ENCODE peak calls at places on chromosome 20, in six cellular contexts. Y is keratinocyte, C is astrocyte, U is lower lobe of right lung, M is fibroblast of lung, H is psoas muscle. B is an unnamed sample.
A peak's percentile ranks its signal among the peaks of the same experiment; 100 is the strongest.

GRCh38 chr20:35306931-35307517 is 14.8 kb upstream of the FAM83C start:
- DNase-seq in Y (no peak), C (peak; percentile 60), U (no peak), M (peak; percentile 78), H (peak; percentile 60), B (no peak)

GRCh38 chr20:58583141-58583540 is 67.9 kb upstream of the APCDD1L start:
- DNase-seq in Y (no peak), C (peak; percentile 28), U (no peak), M (peak; percentile 33), H (no peak), B (no peak)

GRCh38 chr20:33827629-33828325 is 16.6 kb downstream of the CHMP4B start:
- DNase-seq in Y (no peak), C (no peak), U (no peak), M (no peak), H (no peak), B (no peak)

GRCh38 chr20:33099842-33100538 is 20.5 kb downstream of the BPIFB4 start:
- DNase-seq in Y (no peak), C (no peak), U (no peak), M (no peak), H (no peak), B (no peak)

GRCh38 chr20:21557246-21557982 is 43.5 kb upstream of the NKX2-2 start:
- DNase-seq in Y (no peak), C (no peak), U (no peak), M (no peak), H (no peak), B (no peak)

GRCh38 chr20:29687438-29687837 is 1570.0 kb upstream of the DEFB115 start:
- DNase-seq in Y (no peak), C (no peak), U (no peak), M (no peak), H (no peak), B (no peak)

GRCh38 chr20:25984933-25985332 is 288.3 kb upstream of the ZNF337 start:
- DNase-seq in Y (no peak), C (no peak), U (peak; percentile 46), M (no peak), H (peak; percentile 56), B (no peak)

GRCh38 chr20:15756401-15756800 is 816.8 kb downstream of the KIF16B start:
- DNase-seq in Y (no peak), C (no peak), U (no peak), M (no peak), H (no peak), B (no peak)

GRCh38 chr20:39855799-39856198 is 833.2 kb downstream of the MAFB start:
- DNase-seq in Y (no peak), C (peak; percentile 79), U (no peak), M (peak; percentile 84), H (no peak), B (no peak)
- H3K27me3 ChIP-seq in Y (no peaks in the 10 kb centered on the region), C (no peaks in the 10 kb centered on the region), U (no peaks in the 10 kb centered on the region), M (no peaks in the 10 kb centered on the region), H (no peaks in the 10 kb centered on the region), B (no peaks in the 10 kb centered on the region)

GRCh38 chr20:46151936-46152335 is 33.8 kb downstream of the CD40 start:
- DNase-seq in Y (no peak), C (no peak), U (no peak), M (no peak), H (no peak), B (no peak)
- TF ChIP-seq CTCF in Y (peak; percentile 60), C (no peak), U (peak; percentile 31), M (no peak), H (peak; percentile 18), B (peak; percentile 43)

DNA sequence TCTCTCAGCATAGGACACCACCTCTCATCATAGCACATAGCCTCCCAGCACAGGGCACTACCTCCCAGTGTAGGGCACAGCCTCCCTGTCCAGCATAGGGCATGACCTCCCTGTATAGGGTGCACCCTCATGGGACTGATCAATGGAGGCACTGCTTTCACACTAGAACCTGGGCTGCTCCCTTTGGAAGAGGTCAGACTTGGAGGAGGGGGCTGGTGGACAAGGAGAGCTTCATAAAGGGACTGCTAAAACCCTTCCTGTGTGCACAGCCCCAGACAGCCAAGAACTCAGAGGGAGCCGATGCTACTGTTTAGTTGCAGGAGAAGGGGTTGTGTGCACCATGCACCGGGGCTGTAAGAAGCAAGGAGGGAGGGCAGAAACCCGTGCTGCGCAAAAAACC is 21.9 kb upstream of the CST4 start:
- DNase-seq in Y (no peak), C (no peak), U (no peak), M (no peak), H (no peak), B (no peak)
- H3K4me3 ChIP-seq in Y (no peak overlapping the region), C (no peak overlapping the region), U (no peak overlapping the region), M (no peak overlapping the region), H (no peak overlapping the region), B (no peak overlapping the region)

DNA sequence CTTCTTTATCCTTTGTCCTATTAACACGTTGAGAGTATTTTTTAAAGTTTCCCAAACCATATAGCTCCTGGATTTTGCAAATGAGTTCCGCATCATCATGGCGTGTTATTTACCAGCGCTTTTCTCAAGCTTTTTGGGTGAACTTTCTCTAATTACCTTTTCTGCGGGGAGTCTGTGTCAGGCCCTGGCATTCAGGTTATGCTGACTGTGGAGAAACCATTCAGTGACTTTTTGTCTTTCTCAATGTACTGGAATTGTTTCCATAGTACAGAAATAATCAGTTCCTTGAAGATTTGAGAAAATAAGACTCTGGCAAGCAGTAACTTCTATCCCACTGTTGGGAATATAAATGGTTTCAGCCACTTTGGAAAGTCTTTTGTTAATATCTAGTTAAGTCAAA is 115.3 kb downstream of the CDH26 start:
- DNase-seq in Y (no peak), C (no peak), U (no peak), M (no peak), H (no peak), B (no peak)
- H3K27me3 ChIP-seq in Y (peaks cover 4% of the 10 kb centered on the region), C (peaks cover 8% of the 10 kb centered on the region), U (no peaks in the 10 kb centered on the region), M (peaks cover 8% of the 10 kb centered on the region), H (no peaks in the 10 kb centered on the region), B (peaks cover 2% of the 10 kb centered on the region)

DNA sequence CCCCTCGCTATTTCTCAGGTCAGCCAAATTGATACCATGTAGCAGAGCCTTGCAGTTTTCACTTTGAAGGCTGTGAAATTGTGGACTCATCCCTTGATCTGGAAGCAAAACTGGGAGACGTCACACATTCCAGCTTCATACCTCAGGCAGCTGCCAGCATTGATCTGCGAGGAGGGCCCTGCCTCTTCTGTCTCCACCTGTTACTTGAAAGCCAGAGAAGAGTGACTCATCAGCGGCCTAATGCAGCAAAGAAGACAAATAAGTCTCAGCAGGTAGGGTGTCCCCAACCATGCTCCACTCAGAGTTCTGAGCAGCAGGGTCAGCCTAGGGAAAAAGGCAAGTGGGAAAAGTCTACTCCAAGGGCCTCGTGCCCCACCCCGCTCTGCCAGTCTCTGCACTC is 69.4 kb upstream of the BMP2 start:
- DNase-seq in Y (peak; percentile 86), C (peak; percentile 34), U (no peak), M (peak; percentile 45), H (no peak), B (peak; percentile 70)
- TF ChIP-seq CTCF in Y (no peak), C (no peak), U (no peak), M (no peak), H (no peak), B (no peak)

GRCh38 chr20:9508696-9509178 is 5.7 kb upstream of the LAMP5 start:
- DNase-seq in Y (no peak), C (no peak), U (no peak), M (no peak), H (no peak), B (no peak)

GRCh38 chr20:9507544-9508239 is 6.7 kb upstream of the LAMP5 start:
- DNase-seq in Y (no peak), C (no peak), U (no peak), M (no peak), H (no peak), B (no peak)

GRCh38 chr20:9508240-9508661 is 6.1 kb upstream of the LAMP5 start:
- DNase-seq in Y (no peak), C (no peak), U (no peak), M (no peak), H (no peak), B (no peak)

GRCh38 chr20:9506964-9507369 is 7.4 kb upstream of the LAMP5 start:
- DNase-seq in Y (no peak), C (no peak), U (no peak), M (no peak), H (no peak), B (no peak)

GRCh38 chr20:9506337-9506821 is 8.0 kb upstream of the LAMP5 start:
- DNase-seq in Y (no peak), C (no peak), U (peak; percentile 51), M (no peak), H (no peak), B (no peak)
- H3K4me3 ChIP-seq in Y (no peak overlapping the region), C (no peak overlapping the region), U (peak overlapping the region; percentile 17), M (no peak overlapping the region), H (peak overlapping the region; percentile 34), B (no peak overlapping the region)

GRCh38 chr20:61400499-61400898 is 148.4 kb downstream of the CDH4 start:
- DNase-seq in Y (no peak), C (no peak), U (no peak), M (no peak), H (no peak), B (no peak)
- H3K27me3 ChIP-seq in Y (no peaks in the 10 kb centered on the region), C (no peaks in the 10 kb centered on the region), U (no peaks in the 10 kb centered on the region), M (no peaks in the 10 kb centered on the region), H (no peaks in the 10 kb centered on the region), B (no peaks in the 10 kb centered on the region)

GRCh38 chr20:38986663-38987062 is 24.5 kb downstream of the DHX35 start:
- DNase-seq in Y (no peak), C (no peak), U (no peak), M (no peak), H (no peak), B (no peak)
- TF ChIP-seq CTCF in Y (no peak), C (no peak), U (no peak), M (peak; percentile 4), H (no peak), B (no peak)

GRCh38 chr20:50519036-50519780 is 9.0 kb downstream of the PTPN1 start:
- DNase-seq in Y (no peak), C (no peak), U (no peak), M (no peak), H (no peak), B (no peak)

GRCh38 chr20:50516935-50517816 is 7.0 kb downstream of the PTPN1 start:
- DNase-seq in Y (no peak), C (no peak), U (no peak), M (no peak), H (no peak), B (no peak)

GRCh38 chr20:50516180-50516934 is 6.2 kb downstream of the PTPN1 start:
- DNase-seq in Y (no peak), C (no peak), U (no peak), M (no peak), H (no peak), B (no peak)

GRCh38 chr20:50517817-50518154 is 7.6 kb downstream of the PTPN1 start:
- DNase-seq in Y (no peak), C (no peak), U (no peak), M (peak; percentile 47), H (no peak), B (no peak)

DNA sequence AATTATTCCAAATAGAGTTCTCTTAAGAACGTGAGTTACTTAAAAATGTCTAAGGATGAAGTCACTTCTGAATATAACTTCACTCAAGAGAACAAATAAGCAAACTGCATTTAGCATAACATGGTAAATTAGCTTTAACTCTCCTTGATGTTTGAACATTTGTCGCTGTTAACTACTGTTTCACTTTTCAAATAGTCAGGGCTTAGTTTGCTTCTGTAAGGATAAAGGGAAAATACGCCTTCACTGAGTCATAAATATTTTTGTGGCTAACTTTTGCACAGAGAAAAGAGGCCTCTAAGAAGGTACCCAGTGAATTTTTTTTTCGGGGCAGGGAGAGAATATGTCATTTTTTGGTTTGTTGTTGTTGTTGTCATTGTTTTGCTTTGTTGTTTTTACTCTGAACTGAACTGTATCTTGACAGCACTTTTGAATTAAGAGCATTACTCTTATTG is 8.1 kb downstream of the PTPN1 start:
- DNase-seq in Y (no peak), C (peak; percentile 70), U (no peak), M (peak; percentile 78), H (no peak), B (no peak)
- H3K4me3 ChIP-seq in Y (peak overlapping the region; percentile 44), C (peak overlapping the region; percentile 37), U (peak overlapping the region; percentile 7), M (no peak overlapping the region), H (no peak overlapping the region), B (no peak overlapping the region)